ENCODE peak calls at places on chromosomes 13 and 19, in five cellular contexts. S is HFF-Myc, H is heart right ventricle, G is astrocyte of the cerebellum, D is ovary. W is an unnamed sample.
A peak's percentile ranks its signal among the peaks of the same experiment; 100 is the strongest.

GRCh38 chr13:28089065-28089464 is 11.3 kb downstream of the FLT3 start:
- DNase-seq in S (no peak), D (no peak), H (no peak), G (no peak), W (no peak)

GRCh38 chr19:4194353-4194752 is 11.9 kb downstream of the ANKRD24 start:
- DNase-seq in D (no peak), S (no peak), G (no peak), H (no peak), W (no peak)

GRCh38 chr19:43767818-43768217 is 13.0 kb downstream of the KCNN4 start:
- DNase-seq in D (no peak), S (no peak), H (no peak), G (no peak), W (no peak)

GRCh38 chr19:1269478-1270167 is 491 bp downstream of the CIRBP start:
- DNase-seq in S (peak; percentile 65), D (peak; percentile 92), G (peak; percentile 59), H (peak; percentile 87), W (no peak)

GRCh38 chr13:111904701-111905608 is 162.0 kb upstream of the SOX1 start:
- DNase-seq in H (no peak), D (no peak), S (no peak), G (no peak), W (no peak)

GRCh38 chr13:92259523-92259922 is 861.1 kb downstream of the GPC5 start:
- DNase-seq in S (no peak), H (no peak), G (no peak), D (no peak), W (no peak)

GRCh38 chr13:26839682-26840081 is 79.1 kb upstream of the GPR12 start:
- DNase-seq in H (no peak), G (no peak), D (no peak), S (no peak), W (no peak)

GRCh38 chr19:56980864-56981263 is 138.9 kb upstream of the USP29 start:
- DNase-seq in D (peak; percentile 89), S (no peak), G (no peak), H (no peak), W (no peak)

GRCh38 chr19:30780456-30780855 is 408.3 kb downstream of the ZNF536 start:
- DNase-seq in S (no peak), G (no peak), H (no peak), D (no peak), W (no peak)

GRCh38 chr13:26867451-26868067 is 107.0 kb upstream of the GPR12 start:
- DNase-seq in D (no peak), H (no peak), G (peak; percentile 6), S (peak; percentile 7), W (no peak)

GRCh38 chr19:4375620-4376228 is 24.6 kb downstream of the SH3GL1 start:
- DNase-seq in G (peak; percentile 46), D (no peak), S (peak; percentile 56), H (no peak), W (no peak)

GRCh38 chr13:109344552-109345157 is 441.7 kb downstream of the IRS2 start:
- DNase-seq in S (peak; percentile 40), G (no peak), H (no peak), D (no peak), W (peak; percentile 34)

GRCh38 chr13:23987331-23987730 is 90.0 kb upstream of the C1QTNF9B start:
- DNase-seq in H (no peak), G (no peak), S (no peak), D (no peak), W (no peak)

GRCh38 chr19:8609210-8610040 is 1.1 kb downstream of the ADAMTS10 start:
- DNase-seq in G (peak; percentile 32), H (peak; percentile 56), S (no peak), D (peak; percentile 58), W (no peak)

GRCh38 chr13:44972956-44973581 is 16.2 kb downstream of the NUFIP1 start:
- DNase-seq in D (no peak), G (peak; percentile 20), S (no peak), H (no peak), W (no peak)

GRCh38 chr13:106484084-106484754 is 51.2 kb downstream of the EFNB2 start:
- DNase-seq in D (no peak), H (no peak), G (no peak), S (no peak), W (no peak)

GRCh38 chr13:21884965-21885567 is 214.2 kb downstream of the FGF9 start:
- DNase-seq in H (no peak), D (no peak), G (no peak), S (no peak), W (no peak)

GRCh38 chr19:32373614-32374295 is 28.3 kb downstream of the ZNF507 start:
- DNase-seq in D (no peak), G (peak; percentile 94), S (peak; percentile 96), H (peak; percentile 42), W (peak; percentile 99)

GRCh38 chr19:38441660-38442348 is 8.3 kb downstream of the RYR1 start:
- DNase-seq in H (no peak), G (no peak), S (no peak), D (no peak), W (no peak)

GRCh38 chr19:45166723-45167252 is 6.0 kb upstream of the NKPD1 start:
- DNase-seq in H (no peak), D (no peak), G (no peak), S (no peak), W (no peak)

GRCh38 chr13:51282322-51282721 is 57.2 kb upstream of the SERPINE3 start:
- DNase-seq in G (no peak), H (no peak), D (no peak), S (no peak), W (no peak)

GRCh38 chr13:47598340-47598911 is 402.6 kb downstream of the SUCLA2 start:
- DNase-seq in S (no peak), G (no peak), H (no peak), D (no peak), W (no peak)

GRCh38 chr13:108033800-108034707 is 181.3 kb downstream of the LIG4 start:
- DNase-seq in S (no peak), H (no peak), D (no peak), G (no peak), W (no peak)

GRCh38 chr13:51717786-51718398 is 86.1 kb downstream of the DHRS12 start:
- DNase-seq in S (no peak), H (no peak), D (no peak), G (no peak), W (no peak)

GRCh38 chr13:109665211-109665610 is 121.2 kb downstream of the IRS2 start:
- DNase-seq in D (no peak), G (no peak), H (no peak), S (no peak), W (no peak)

GRCh38 chr13:109152941-109153340 is 523.5 kb downstream of the MYO16 start:
- DNase-seq in D (no peak), H (no peak), S (no peak), G (no peak), W (no peak)

GRCh38 chr19:54517483-54517882 is 14.9 kb downstream of the LAIR2 start:
- DNase-seq in S (peak; percentile 35), H (peak; percentile 48), G (peak; percentile 9), D (no peak), W (no peak)

GRCh38 chr13:85419611-85420010 is 379.6 kb downstream of the SLITRK6 start:
- DNase-seq in S (no peak), H (no peak), D (no peak), G (no peak), W (no peak)

GRCh38 chr19:29576043-29576442 is 30.0 kb upstream of the POP4 start:
- DNase-seq in S (no peak), D (no peak), G (no peak), H (no peak), W (no peak)

GRCh38 chr13:39148513-39148961 is 110.3 kb downstream of the NHLRC3 start:
- DNase-seq in S (no peak), D (no peak), H (no peak), G (peak; percentile 94), W (peak; percentile 95)

GRCh38 chr19:6718111-6718740 is 2.2 kb downstream of the C3 start:
- DNase-seq in H (no peak), D (no peak), S (no peak), G (no peak), W (no peak)

DNA sequence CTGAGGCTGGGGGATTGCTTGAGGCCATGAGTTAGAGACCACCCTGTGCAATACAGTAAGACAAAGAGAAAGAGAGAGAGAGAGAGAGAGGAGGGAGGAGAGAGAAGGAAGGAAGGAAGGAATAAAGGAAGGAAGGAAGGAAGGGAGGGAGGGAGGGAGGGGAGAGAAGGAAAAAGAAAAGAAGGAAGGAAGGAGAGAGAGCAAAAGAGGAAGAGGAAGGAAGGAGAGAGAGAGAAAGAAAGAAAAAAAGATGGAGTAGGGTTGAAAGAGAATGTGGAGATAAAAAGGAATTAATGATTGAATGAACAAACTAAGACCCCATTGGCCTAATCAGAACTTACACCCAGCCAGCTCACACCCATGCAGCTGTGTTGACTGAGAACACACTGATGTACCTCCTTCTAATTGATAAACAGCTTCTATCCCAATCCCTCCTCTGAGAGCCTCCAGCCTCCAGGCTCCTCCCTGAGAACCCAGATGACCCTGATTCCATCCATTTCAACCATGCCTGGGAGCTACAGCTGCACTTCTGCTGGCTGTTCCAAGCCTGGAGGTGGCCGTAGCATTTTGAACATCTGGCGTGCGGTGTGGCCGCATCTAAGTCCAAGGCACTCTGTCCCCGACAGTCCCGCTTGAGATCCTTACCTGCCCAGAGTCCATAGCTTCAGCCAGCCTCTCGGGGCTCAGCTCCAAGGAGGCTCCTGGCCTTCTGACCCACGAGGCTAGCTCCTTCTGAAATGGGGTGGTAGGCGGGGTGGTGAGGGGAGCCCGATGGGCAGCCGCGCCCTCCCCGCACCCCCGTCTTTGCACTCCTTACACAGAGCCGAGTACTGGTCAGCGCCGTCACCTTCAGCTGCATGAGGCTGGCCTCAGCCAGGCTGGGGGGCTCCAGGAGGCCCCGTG is 1.1 kb downstream of the PRODH2 start:
- DNase-seq in D (no peak), H (no peak), S (no peak), G (no peak), W (no peak)
- H3K4me3 ChIP-seq in D (no peak overlapping the region), H (no peak overlapping the region), S (no peak overlapping the region), G (no peak overlapping the region), W (no peak overlapping the region)

DNA sequence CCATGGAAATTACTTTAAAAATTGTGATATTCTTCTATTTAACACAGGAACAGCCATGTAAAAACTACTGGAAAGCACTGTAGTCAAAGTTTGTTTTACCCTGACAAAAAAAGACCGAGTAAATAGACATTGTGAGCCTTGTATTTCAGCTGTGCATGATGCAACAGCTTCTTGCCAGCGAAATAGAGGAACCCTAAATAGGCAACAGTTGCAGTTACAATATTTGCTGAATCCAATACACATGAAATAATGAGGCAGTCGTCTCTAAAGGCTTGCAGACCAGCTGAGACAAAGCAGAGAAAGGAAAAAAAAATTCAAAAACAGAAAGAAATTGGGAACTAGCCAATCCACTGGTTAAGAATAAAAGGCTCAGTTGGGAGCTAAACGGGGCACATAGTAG is 1001.1 kb downstream of the OLFM4 start:
- DNase-seq in H (no peak), S (no peak), D (no peak), G (no peak), W (no peak)
- H3K4me3 ChIP-seq in H (no peak overlapping the region), S (no peak overlapping the region), D (no peak overlapping the region), G (no peak overlapping the region), W (no peak overlapping the region)

DNA sequence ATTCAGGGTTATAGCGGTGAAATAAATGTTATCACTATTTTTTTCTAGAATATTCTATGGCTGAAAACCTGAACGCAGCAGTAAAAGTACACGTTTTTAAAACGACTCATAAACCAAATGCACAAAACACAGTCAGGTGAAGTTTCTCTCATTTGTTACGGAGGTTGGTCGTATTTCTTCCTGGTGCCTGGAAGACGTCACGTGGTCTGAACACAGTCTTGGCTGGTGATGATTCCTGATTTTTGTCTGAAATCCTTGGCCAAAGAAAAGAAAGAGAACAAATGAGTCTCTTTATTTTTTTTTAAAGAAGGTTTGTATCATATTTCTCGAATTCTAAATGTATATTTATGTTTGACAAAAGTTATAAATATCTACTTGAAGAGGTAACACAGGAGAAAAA is 9.8 kb upstream of the PNMA8A start:
- DNase-seq in H (no peak), D (no peak), G (no peak), S (no peak), W (no peak)
- H3K4me3 ChIP-seq in H (no peak overlapping the region), D (no peak overlapping the region), G (no peak overlapping the region), S (no peak overlapping the region), W (no peak overlapping the region)

GRCh38 chr19:2726160-2726855 is 5.1 kb upstream of the DIRAS1 start:
- DNase-seq in G (no peak), D (no peak), H (no peak), S (no peak), W (no peak)
- H3K4me3 ChIP-seq in G (no peak overlapping the region), D (no peak overlapping the region), H (no peak overlapping the region), S (no peak overlapping the region), W (no peak overlapping the region)

W was measured in kidney epithelial cell.